ENCODE peak calls at places on chromosome 19, in five cellular contexts. J is Calu3, I is astrocyte, B is cardiac fibroblast, S is A549. E is an unnamed sample.

GRCh38 chr19:1000095-1000494 is at the start of gene GRIN3B:
- DNase-seq in J (peak), I (no peak), B (peak), S (peak), E (no peak)

GRCh38 chr19:10979950-10980349 is 19.1 kb downstream of the SMARCA4 start:
- DNase-seq in J (no peak), I (no peak), B (no peak), S (no peak), E (no peak)

GRCh38 chr19:38125238-38125637 is 98.8 kb downstream of the DPF1 start:
- DNase-seq in J (no peak), I (no peak), B (no peak), S (no peak), E (no peak)

GRCh38 chr19:41321600-41322270 is 11.8 kb downstream of the CCDC97 start:
- DNase-seq in J (peak), I (peak), B (peak), S (peak), E (no peak)

GRCh38 chr19:2302319-2303208 is 5.4 kb downstream of the LINGO3 start:
- DNase-seq in J (no peak), I (peak), B (peak), S (no peak), E (no peak)

GRCh38 chr19:42471554-42472249 is 29.0 kb upstream of the CXCL17 start:
- DNase-seq in J (peak), I (no peak), B (no peak), S (no peak), E (no peak)

GRCh38 chr19:46413262-46414031 is at the start of gene CCDC8:
- DNase-seq in J (no peak), I (peak), B (peak), S (no peak), E (no peak)

GRCh38 chr19:16849168-16849567 is 20.0 kb downstream of the SIN3B start:
- DNase-seq in J (no peak), I (no peak), B (no peak), S (no peak), E (no peak)

GRCh38 chr19:39829702-39830275 is 4.2 kb downstream of the DYRK1B start:
- DNase-seq in J (no peak), I (no peak), B (no peak), S (no peak), E (no peak)

GRCh38 chr19:8316351-8317125 is 4.6 kb downstream of the NDUFA7 start:
- DNase-seq in J (no peak), I (no peak), B (no peak), S (no peak), E (no peak)

GRCh38 chr19:5933391-5933998 is 19.4 kb downstream of the CAPS start:
- DNase-seq in J (no peak), I (no peak), B (no peak), S (no peak), E (no peak)

GRCh38 chr19:14472202-14472961 is 2.8 kb downstream of the PTGER1 start:
- DNase-seq in J (peak), I (no peak), B (peak), S (peak), E (peak)

GRCh38 chr19:45195764-45196163 is 17.2 kb downstream of the BLOC1S3 start:
- DNase-seq in J (peak), I (no peak), B (no peak), S (no peak), E (no peak)

GRCh38 chr19:32852216-32852615 is 17.4 kb downstream of the SLC7A9 start:
- DNase-seq in J (no peak), I (no peak), B (no peak), S (no peak), E (no peak)

GRCh38 chr19:16076958-16077611 is 790 bp downstream of the TPM4 start:
- DNase-seq in J (no peak), I (no peak), B (peak), S (no peak), E (no peak)

GRCh38 chr19:42335374-42335936 is 10.0 kb downstream of the MEGF8 start:
- DNase-seq in J (no peak), I (no peak), B (no peak), S (no peak), E (no peak)

GRCh38 chr19:7292352-7292949 is 1.8 kb downstream of the INSR start:
- DNase-seq in J (no peak), I (no peak), B (no peak), S (no peak), E (no peak)

GRCh38 chr19:10962863-10963262 is 2.0 kb downstream of the SMARCA4 start:
- DNase-seq in J (no peak), I (no peak), B (no peak), S (no peak), E (no peak)

GRCh38 chr19:50794778-50795664 is 4.8 kb downstream of the ACP4 start:
- DNase-seq in J (peak), I (no peak), B (no peak), S (no peak), E (no peak)
- TF ChIP-seq CTCF in J (peak), I (no peak), B (no peak), S (no peak), E (no peak)

GRCh38 chr19:55681131-55682087 is 6.4 kb downstream of the EPN1 start:
- DNase-seq in J (no peak), I (peak), B (no peak), S (no peak), E (no peak)
- TF ChIP-seq CTCF in J (no peak), I (no peak), B (no peak), S (no peak), E (no peak)

DNA sequence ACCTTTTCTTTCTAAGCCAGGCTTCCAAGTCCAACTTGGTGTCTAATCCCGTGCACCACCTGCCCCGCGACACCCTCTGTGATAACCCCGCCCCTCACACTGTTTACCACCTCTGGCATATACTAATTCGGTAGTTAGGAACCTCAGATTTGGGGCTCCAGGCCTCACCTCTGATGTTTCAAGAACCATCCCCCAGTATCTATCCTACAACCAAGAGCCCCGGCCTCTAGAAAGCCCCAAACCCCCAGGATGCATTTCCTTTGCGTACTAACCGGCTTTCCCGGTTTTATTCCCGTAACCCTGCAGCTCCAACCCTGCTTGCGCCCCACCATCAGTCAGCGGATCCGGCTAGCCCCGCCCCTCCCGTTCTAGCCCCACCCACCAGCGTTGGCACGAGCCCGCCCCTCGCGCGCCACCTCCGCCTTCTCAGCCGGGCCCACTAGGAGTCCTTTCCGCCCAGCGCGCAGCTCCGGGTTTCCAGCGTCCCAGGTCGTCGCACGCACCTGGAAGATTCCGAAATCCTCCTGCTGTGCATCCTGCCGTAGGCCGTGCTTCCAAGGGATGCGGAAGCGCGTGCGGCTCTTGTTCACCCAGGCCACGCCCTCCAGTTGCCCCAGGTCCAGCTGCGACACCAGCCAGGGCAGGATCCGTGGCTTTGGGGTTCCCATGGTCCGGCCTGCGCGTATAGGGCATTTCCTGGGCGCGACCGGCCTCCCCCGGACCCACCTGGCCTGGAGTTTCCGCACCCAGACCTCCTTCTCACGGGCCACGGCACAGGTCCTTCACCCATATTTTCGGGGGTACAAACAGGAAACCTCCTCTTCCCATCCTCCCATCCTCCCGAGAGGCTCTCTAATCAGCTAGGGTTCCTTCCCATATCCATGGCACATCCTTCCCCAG is 1.2 kb downstream of the IRF3 start:
- DNase-seq in J (peak), I (peak), B (peak), S (peak), E (peak)
- TF ChIP-seq CTCF in J (no peak), I (no peak), B (no peak), S (no peak), E (no peak)

GRCh38 chr19:43505186-43505456 is 575 bp upstream of the PHLDB3 start:
- DNase-seq in J (no peak), I (no peak), B (no peak), S (no peak), E (no peak)

GRCh38 chr19:43501661-43502418 is 2.7 kb downstream of the PHLDB3 start:
- DNase-seq in J (no peak), I (no peak), B (peak), S (no peak), E (no peak)

GRCh38 chr19:43504426-43505185 is at the start of gene PHLDB3:
- DNase-seq in J (peak), I (no peak), B (peak), S (no peak), E (no peak)

GRCh38 chr19:43502419-43502976 is 2.0 kb downstream of the PHLDB3 start:
- DNase-seq in J (no peak), I (no peak), B (no peak), S (no peak), E (no peak)

GRCh38 chr19:43503501-43504425 is 783 bp downstream of the PHLDB3 start:
- DNase-seq in J (peak), I (peak), B (peak), S (peak), E (peak)
- TF ChIP-seq CTCF in J (no peak), I (no peak), B (no peak), S (peak), E (no peak)